ENCODE peak calls at places on chromosomes 2 and 18, in six cellular contexts. One of them, this sample, is unnamed.

GRCh38 chr2:239225921-239226561 is 174.8 kb downstream of the HDAC4 start:
- DNase-seq in CD8-positive, alpha-beta T cell: no peak
- DNase-seq in HCT116: no peak
- DNase-seq in fibroblast of mammary gland: peak; percentile 68
- DNase-seq in heart left ventricle: no peak
- DNase-seq in mesendoderm: peak; percentile 68
- DNase-seq in this sample: no peak

GRCh38 chr18:34990571-34990970 is 50.6 kb upstream of the MAPRE2 start:
- DNase-seq in CD8-positive, alpha-beta T cell: no peak
- DNase-seq in mesendoderm: no peak
- DNase-seq in heart left ventricle: no peak
- DNase-seq in fibroblast of mammary gland: peak; percentile 56
- DNase-seq in HCT116: no peak
- DNase-seq in this sample: no peak

GRCh38 chr18:3392467-3392855 is 57.5 kb upstream of the TGIF1 start:
- DNase-seq in CD8-positive, alpha-beta T cell: no peak
- DNase-seq in fibroblast of mammary gland: no peak
- DNase-seq in HCT116: no peak
- DNase-seq in mesendoderm: no peak
- DNase-seq in heart left ventricle: no peak
- DNase-seq in this sample: no peak

GRCh38 chr2:39313575-39313974 is 69.8 kb upstream of the CDKL4 start:
- DNase-seq in HCT116: no peak
- DNase-seq in CD8-positive, alpha-beta T cell: no peak
- DNase-seq in mesendoderm: no peak
- DNase-seq in fibroblast of mammary gland: peak; percentile 54
- DNase-seq in heart left ventricle: no peak
- DNase-seq in this sample: no peak

GRCh38 chr2:30203156-30203555 is 28.2 kb upstream of the LBH start:
- DNase-seq in mesendoderm: no peak
- DNase-seq in heart left ventricle: no peak
- DNase-seq in HCT116: no peak
- DNase-seq in fibroblast of mammary gland: no peak
- DNase-seq in CD8-positive, alpha-beta T cell: no peak
- DNase-seq in this sample: no peak

GRCh38 chr2:199765646-199766045 is 85.3 kb downstream of the FTCDNL1 start:
- DNase-seq in fibroblast of mammary gland: no peak
- DNase-seq in HCT116: no peak
- DNase-seq in CD8-positive, alpha-beta T cell: no peak
- DNase-seq in heart left ventricle: no peak
- DNase-seq in mesendoderm: no peak
- DNase-seq in this sample: no peak

GRCh38 chr2:182259629-182260150 is 167.1 kb downstream of the PDE1A start:
- DNase-seq in HCT116: no peak
- DNase-seq in mesendoderm: no peak
- DNase-seq in CD8-positive, alpha-beta T cell: no peak
- DNase-seq in fibroblast of mammary gland: peak; percentile 62
- DNase-seq in heart left ventricle: no peak
- DNase-seq in this sample: no peak

GRCh38 chr2:3601561-3602271 is 6.8 kb downstream of the COLEC11 start:
- DNase-seq in mesendoderm: no peak
- DNase-seq in heart left ventricle: no peak
- DNase-seq in HCT116: no peak
- DNase-seq in CD8-positive, alpha-beta T cell: no peak
- DNase-seq in fibroblast of mammary gland: no peak
- DNase-seq in this sample: no peak

GRCh38 chr2:116304328-116304727 is 1510.2 kb upstream of the DDX18 start:
- DNase-seq in mesendoderm: no peak
- DNase-seq in CD8-positive, alpha-beta T cell: no peak
- DNase-seq in fibroblast of mammary gland: no peak
- DNase-seq in heart left ventricle: no peak
- DNase-seq in HCT116: no peak
- DNase-seq in this sample: no peak

GRCh38 chr2:29613792-29614266 is 307.6 kb downstream of the ALK start:
- DNase-seq in HCT116: no peak
- DNase-seq in mesendoderm: no peak
- DNase-seq in heart left ventricle: no peak
- DNase-seq in CD8-positive, alpha-beta T cell: no peak
- DNase-seq in fibroblast of mammary gland: no peak
- DNase-seq in this sample: no peak

GRCh38 chr2:9773905-9774239 is 69.4 kb upstream of the TAF1B start:
- DNase-seq in HCT116: no peak
- DNase-seq in CD8-positive, alpha-beta T cell: no peak
- DNase-seq in fibroblast of mammary gland: no peak
- DNase-seq in heart left ventricle: no peak
- DNase-seq in mesendoderm: no peak
- DNase-seq in this sample: no peak

DNA sequence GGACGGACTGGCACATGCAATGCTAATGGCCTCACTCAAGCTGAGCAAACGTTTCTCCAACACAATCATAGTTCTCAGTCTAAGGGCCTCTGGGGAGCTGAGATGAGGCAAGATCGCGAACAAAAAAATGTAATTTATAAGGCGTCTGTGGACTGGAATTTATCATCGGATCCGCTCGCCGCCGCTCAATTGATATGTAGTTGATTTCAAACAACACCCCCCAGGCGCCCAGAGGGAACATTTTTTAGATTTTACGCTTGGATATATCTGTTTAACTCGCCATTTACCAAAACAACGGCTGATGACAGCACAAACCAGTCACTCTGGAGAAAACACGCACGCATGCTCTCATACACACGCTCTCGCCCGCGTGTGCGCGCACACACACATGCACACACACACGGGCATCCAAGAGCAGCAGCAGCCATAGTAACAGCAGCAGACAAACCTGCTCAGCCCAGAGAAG is 335.8 kb downstream of the SMAD2 start:
- DNase-seq in HCT116: no peak
- DNase-seq in CD8-positive, alpha-beta T cell: no peak
- DNase-seq in mesendoderm: no peak
- DNase-seq in heart left ventricle: no peak
- DNase-seq in fibroblast of mammary gland: no peak
- DNase-seq in this sample: no peak
- H3K4me3 ChIP-seq in HCT116: no peak overlapping the region
- H3K4me3 ChIP-seq in CD8-positive, alpha-beta T cell: no peak overlapping the region
- H3K4me3 ChIP-seq in mesendoderm: no peak overlapping the region
- H3K4me3 ChIP-seq in heart left ventricle: no peak overlapping the region
- H3K4me3 ChIP-seq in fibroblast of mammary gland: no peak overlapping the region
- H3K4me3 ChIP-seq in this sample: no peak overlapping the region

DNA sequence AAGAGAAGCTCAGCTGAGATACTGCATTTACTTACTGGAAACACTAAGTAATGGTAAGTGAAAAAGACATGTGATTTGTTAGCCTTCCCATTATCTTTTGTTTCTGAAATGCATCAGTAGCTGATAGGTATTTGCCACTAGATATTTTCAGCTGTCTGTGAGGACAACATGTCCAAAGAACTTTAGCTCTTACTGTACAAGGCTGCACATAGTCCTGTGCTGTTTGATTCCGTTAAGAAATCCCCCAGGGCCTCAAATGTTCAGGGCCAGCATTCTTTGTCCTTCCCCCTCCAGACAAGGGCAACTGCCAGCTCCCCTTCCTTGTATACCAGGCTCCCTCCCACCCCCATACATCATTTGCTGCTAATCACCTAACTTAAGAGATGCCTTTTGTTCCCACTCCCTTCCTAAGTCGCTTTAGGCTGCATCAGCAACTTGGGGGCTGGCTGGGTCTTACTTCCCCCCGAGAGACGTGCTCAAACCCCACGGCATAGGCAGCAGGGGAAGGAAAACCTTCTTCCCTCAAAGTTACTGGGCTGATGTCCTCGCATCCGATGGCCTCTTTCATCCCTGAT is 138.7 kb downstream of the CDH20 start:
- DNase-seq in HCT116: no peak
- DNase-seq in mesendoderm: peak; percentile 27
- DNase-seq in fibroblast of mammary gland: no peak
- DNase-seq in CD8-positive, alpha-beta T cell: no peak
- DNase-seq in heart left ventricle: no peak
- DNase-seq in this sample: no peak
- H3K4me3 ChIP-seq in HCT116: no peak overlapping the region
- H3K4me3 ChIP-seq in mesendoderm: no peak overlapping the region
- H3K4me3 ChIP-seq in fibroblast of mammary gland: no peak overlapping the region
- H3K4me3 ChIP-seq in CD8-positive, alpha-beta T cell: no peak overlapping the region
- H3K4me3 ChIP-seq in heart left ventricle: no peak overlapping the region
- H3K4me3 ChIP-seq in this sample: no peak overlapping the region

DNA sequence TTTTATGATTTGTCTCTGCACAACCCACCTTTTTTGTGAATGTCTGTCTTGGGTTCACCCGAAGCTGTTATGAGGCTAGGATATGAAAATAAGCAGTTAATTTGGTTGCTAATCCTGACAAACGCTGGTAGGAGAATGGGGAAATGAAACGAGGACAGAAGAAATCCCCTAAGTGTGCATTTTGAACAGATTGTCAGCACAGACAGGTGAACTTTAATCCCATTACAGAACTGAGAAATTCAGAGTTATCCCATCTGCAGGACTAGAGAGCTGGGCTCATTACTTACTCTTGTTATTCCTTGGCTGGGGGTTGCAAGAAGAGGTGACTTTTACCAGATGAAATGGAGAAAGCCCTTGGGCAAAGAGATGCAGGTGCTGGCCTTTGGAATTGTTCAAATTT is 123.3 kb upstream of the NYAP2 start:
- DNase-seq in fibroblast of mammary gland: no peak
- DNase-seq in heart left ventricle: no peak
- DNase-seq in mesendoderm: no peak
- DNase-seq in CD8-positive, alpha-beta T cell: no peak
- DNase-seq in HCT116: no peak
- DNase-seq in this sample: no peak
- H3K4me3 ChIP-seq in fibroblast of mammary gland: no peak overlapping the region
- H3K4me3 ChIP-seq in heart left ventricle: no peak overlapping the region
- H3K4me3 ChIP-seq in mesendoderm: no peak overlapping the region
- H3K4me3 ChIP-seq in CD8-positive, alpha-beta T cell: no peak overlapping the region
- H3K4me3 ChIP-seq in HCT116: no peak overlapping the region
- H3K4me3 ChIP-seq in this sample: no peak overlapping the region

DNA sequence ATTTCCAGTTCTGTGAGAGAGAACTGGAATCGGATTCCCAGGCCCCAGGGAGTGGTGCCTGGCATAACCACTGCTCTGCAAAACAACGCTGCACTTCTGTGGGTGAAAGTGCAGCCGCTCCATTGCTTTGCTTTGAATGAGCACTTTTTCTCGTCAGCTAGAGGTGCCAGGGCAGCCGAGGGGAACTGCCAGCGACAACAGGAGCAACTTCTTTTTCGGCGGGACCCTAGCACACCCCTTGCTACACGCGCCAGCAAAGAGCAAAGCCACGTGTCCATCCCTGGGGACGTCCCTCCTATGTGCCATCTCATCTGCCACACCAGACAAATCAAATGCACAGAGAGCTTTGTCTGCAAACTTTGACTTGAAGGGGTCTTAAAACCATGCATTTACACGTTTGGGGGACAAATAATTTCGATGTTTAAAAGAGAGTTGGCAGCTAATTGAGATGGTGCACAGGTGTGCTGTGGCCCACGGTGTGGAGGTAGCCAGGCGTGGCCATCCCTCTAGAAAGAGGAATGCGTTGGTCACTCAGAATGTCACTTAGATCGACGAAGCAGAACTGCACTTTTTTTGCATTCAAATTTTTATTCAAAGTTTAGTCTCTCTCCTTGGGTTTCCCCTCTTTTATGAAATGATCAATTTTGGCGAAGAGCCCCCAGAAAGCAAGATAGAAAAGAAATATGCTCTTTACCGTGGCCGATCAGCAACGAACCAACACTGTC is 151.8 kb downstream of the MBP start:
- DNase-seq in mesendoderm: no peak
- DNase-seq in fibroblast of mammary gland: no peak
- DNase-seq in HCT116: no peak
- DNase-seq in CD8-positive, alpha-beta T cell: no peak
- DNase-seq in heart left ventricle: peak; percentile 6
- DNase-seq in this sample: no peak
- H3K4me3 ChIP-seq in mesendoderm: no peak overlapping the region
- H3K4me3 ChIP-seq in fibroblast of mammary gland: no peak overlapping the region
- H3K4me3 ChIP-seq in HCT116: no peak overlapping the region
- H3K4me3 ChIP-seq in CD8-positive, alpha-beta T cell: no peak overlapping the region
- H3K4me3 ChIP-seq in heart left ventricle: no peak overlapping the region
- H3K4me3 ChIP-seq in this sample: no peak overlapping the region

GRCh38 chr18:63142502-63143045 is 177.0 kb downstream of the BCL2 start:
- DNase-seq in CD8-positive, alpha-beta T cell: no peak
- DNase-seq in heart left ventricle: no peak
- DNase-seq in mesendoderm: no peak
- DNase-seq in HCT116: no peak
- DNase-seq in fibroblast of mammary gland: no peak
- DNase-seq in this sample: no peak
- H3K4me3 ChIP-seq in CD8-positive, alpha-beta T cell: no peak overlapping the region
- H3K4me3 ChIP-seq in heart left ventricle: no peak overlapping the region
- H3K4me3 ChIP-seq in mesendoderm: no peak overlapping the region
- H3K4me3 ChIP-seq in HCT116: no peak overlapping the region
- H3K4me3 ChIP-seq in fibroblast of mammary gland: no peak overlapping the region
- H3K4me3 ChIP-seq in this sample: no peak overlapping the region

DNA sequence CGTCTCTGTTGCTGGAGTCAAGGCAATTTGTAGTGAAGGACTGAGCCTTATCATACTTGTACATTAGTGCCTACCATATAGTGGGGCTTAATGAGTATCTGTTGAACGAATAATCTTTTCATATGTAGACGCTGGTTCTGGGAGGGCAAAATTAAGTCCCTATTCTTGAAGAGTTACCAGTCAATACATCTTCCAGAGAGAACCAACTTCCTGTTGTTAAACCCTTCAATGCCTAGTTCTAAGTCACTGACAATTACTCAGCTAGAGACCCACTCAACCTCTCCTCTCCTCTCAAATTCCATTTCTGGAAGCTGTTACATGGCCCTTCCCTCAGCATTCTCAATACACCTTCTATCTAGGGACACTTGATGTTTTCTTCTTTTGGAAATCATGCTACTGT is 1.1 kb upstream of the MOB4 start:
- DNase-seq in mesendoderm: peak; percentile 39
- DNase-seq in HCT116: no peak
- DNase-seq in CD8-positive, alpha-beta T cell: no peak
- DNase-seq in heart left ventricle: no peak
- DNase-seq in fibroblast of mammary gland: peak; percentile 15
- DNase-seq in this sample: no peak
- H3K4me3 ChIP-seq in mesendoderm: no peak overlapping the region
- H3K4me3 ChIP-seq in HCT116: peak overlapping the region; percentile 93
- H3K4me3 ChIP-seq in CD8-positive, alpha-beta T cell: peak overlapping the region; percentile 73
- H3K4me3 ChIP-seq in heart left ventricle: peak overlapping the region; percentile 94
- H3K4me3 ChIP-seq in fibroblast of mammary gland: peak overlapping the region; percentile 91
- H3K4me3 ChIP-seq in this sample: peak overlapping the region; percentile 90

GRCh38 chr2:218354850-218355443 is 1.7 kb upstream of the CATIP start:
- DNase-seq in CD8-positive, alpha-beta T cell: no peak
- DNase-seq in mesendoderm: no peak
- DNase-seq in fibroblast of mammary gland: no peak
- DNase-seq in heart left ventricle: no peak
- DNase-seq in HCT116: no peak
- DNase-seq in this sample: no peak

GRCh38 chr2:218354045-218354444 is 2.6 kb upstream of the CATIP start:
- DNase-seq in heart left ventricle: no peak
- DNase-seq in CD8-positive, alpha-beta T cell: no peak
- DNase-seq in HCT116: no peak
- DNase-seq in fibroblast of mammary gland: no peak
- DNase-seq in mesendoderm: no peak
- DNase-seq in this sample: no peak

GRCh38 chr2:218360453-218360852 is 3.8 kb downstream of the CATIP start:
- DNase-seq in CD8-positive, alpha-beta T cell: no peak
- DNase-seq in fibroblast of mammary gland: no peak
- DNase-seq in mesendoderm: no peak
- DNase-seq in heart left ventricle: no peak
- DNase-seq in HCT116: no peak
- DNase-seq in this sample: no peak

GRCh38 chr2:218362606-218363005 is 5.9 kb downstream of the CATIP start:
- DNase-seq in fibroblast of mammary gland: no peak
- DNase-seq in mesendoderm: no peak
- DNase-seq in HCT116: no peak
- DNase-seq in heart left ventricle: no peak
- DNase-seq in CD8-positive, alpha-beta T cell: no peak
- DNase-seq in this sample: no peak

GRCh38 chr2:218357194-218358177 is 829 bp downstream of the CATIP start:
- DNase-seq in HCT116: no peak
- DNase-seq in heart left ventricle: no peak
- DNase-seq in CD8-positive, alpha-beta T cell: no peak
- DNase-seq in fibroblast of mammary gland: no peak
- DNase-seq in mesendoderm: peak; percentile 64
- DNase-seq in this sample: no peak
- H3K4me3 ChIP-seq in HCT116: no peak overlapping the region
- H3K4me3 ChIP-seq in heart left ventricle: no peak overlapping the region
- H3K4me3 ChIP-seq in CD8-positive, alpha-beta T cell: no peak overlapping the region
- H3K4me3 ChIP-seq in fibroblast of mammary gland: no peak overlapping the region
- H3K4me3 ChIP-seq in mesendoderm: no peak overlapping the region
- H3K4me3 ChIP-seq in this sample: no peak overlapping the region

This sample was measured in Jurkat, Clone E6-1.